ENCODE peak calls at places on chromosome 6, in nine cellular contexts. X is fibroblast of mammary gland, N is NCI-H1436, T is GM23248, M is EL, E is neural progenitor cell, Q is smooth muscle cell of the brain vasculature, V is left cardiac atrium, I is bronchial epithelial cell. S is an unnamed sample.

GRCh38 chr6:53741417-53741816 is 53.4 kb upstream of the LRRC1 start:
- DNase-seq in X (peak), N (no peak), T (no peak), M (no peak), E (no peak), Q (no peak), V (peak), I (no peak), S (peak)

GRCh38 chr6:39812853-39813533 is 20.8 kb downstream of the DAAM2 start:
- DNase-seq in X (peak), N (peak), T (peak), M (peak), E (no peak), Q (no peak), V (no peak), I (no peak), S (no peak)

GRCh38 chr6:18595774-18596528 is 208.8 kb downstream of the RNF144B start:
- DNase-seq in X (peak), N (peak), T (peak), M (peak), E (peak), Q (peak), V (peak), I (peak), S (peak)

GRCh38 chr6:153790048-153790447 is 249.0 kb upstream of the OPRM1 start:
- DNase-seq in X (peak), N (no peak), T (peak), M (peak), E (no peak), Q (peak), V (peak), I (peak), S (peak)

GRCh38 chr6:24864345-24864744 is 65.6 kb upstream of the ARMH2 start:
- DNase-seq in X (peak), N (no peak), T (no peak), M (peak), E (no peak), Q (no peak), V (no peak), I (no peak), S (no peak)

GRCh38 chr6:169190970-169191369 is 62.7 kb downstream of the THBS2 start:
- DNase-seq in X (no peak), N (no peak), T (no peak), M (no peak), E (no peak), Q (no peak), V (no peak), I (no peak), S (no peak)

GRCh38 chr6:135743476-135743875 is 108.0 kb upstream of the PDE7B start:
- DNase-seq in X (no peak), N (no peak), T (no peak), M (no peak), E (no peak), Q (no peak), V (no peak), I (no peak), S (no peak)

GRCh38 chr6:35391240-35391968 is 49.0 kb downstream of the PPARD start:
- DNase-seq in X (peak), N (no peak), T (peak), M (peak), E (no peak), Q (no peak), V (no peak), I (peak), S (no peak)

S was measured in H9.